ENCODE peak calls at places on chromosome 14, in seven cellular contexts. One of them, this sample, is unnamed.

GRCh38 chr14:64289571-64289970 is 4.6 kb downstream of the ESR2 start:
- DNase-seq in lower leg skin: no peak
- DNase-seq in brain microvascular endothelial cell: no peak
- DNase-seq in pancreas: no peak
- DNase-seq in OCI-LY7: no peak
- DNase-seq in astrocyte of the spinal cord: no peak
- DNase-seq in fibroblast of lung: no peak
- DNase-seq in this sample: no peak

GRCh38 chr14:103899316-103899715 is 28.9 kb upstream of the TDRD9 start:
- DNase-seq in brain microvascular endothelial cell: no peak
- DNase-seq in fibroblast of lung: no peak
- DNase-seq in OCI-LY7: peak
- DNase-seq in astrocyte of the spinal cord: no peak
- DNase-seq in pancreas: no peak
- DNase-seq in lower leg skin: no peak
- DNase-seq in this sample: no peak

GRCh38 chr14:65352964-65353530 is 59.5 kb upstream of the FUT8 start:
- DNase-seq in brain microvascular endothelial cell: no peak
- DNase-seq in OCI-LY7: peak
- DNase-seq in pancreas: no peak
- DNase-seq in lower leg skin: peak
- DNase-seq in astrocyte of the spinal cord: no peak
- DNase-seq in fibroblast of lung: no peak
- DNase-seq in this sample: no peak

GRCh38 chr14:21233457-21234076 is 35.7 kb downstream of the HNRNPC start:
- DNase-seq in brain microvascular endothelial cell: no peak
- DNase-seq in OCI-LY7: peak
- DNase-seq in pancreas: no peak
- DNase-seq in lower leg skin: no peak
- DNase-seq in fibroblast of lung: no peak
- DNase-seq in astrocyte of the spinal cord: no peak
- DNase-seq in this sample: no peak

GRCh38 chr14:106436310-106436905 is 910.0 kb downstream of the TMEM121 start:
- DNase-seq in brain microvascular endothelial cell: no peak
- DNase-seq in OCI-LY7: peak
- DNase-seq in fibroblast of lung: no peak
- DNase-seq in astrocyte of the spinal cord: no peak
- DNase-seq in lower leg skin: no peak
- DNase-seq in pancreas: no peak
- DNase-seq in this sample: no peak

GRCh38 chr14:81219821-81220487 is 805 bp downstream of the GTF2A1 start:
- DNase-seq in pancreas: peak
- DNase-seq in OCI-LY7: peak
- DNase-seq in fibroblast of lung: peak
- DNase-seq in astrocyte of the spinal cord: no peak
- DNase-seq in lower leg skin: peak
- DNase-seq in brain microvascular endothelial cell: peak
- DNase-seq in this sample: peak

GRCh38 chr14:90419200-90419599 is 22.4 kb downstream of the CALM1 start:
- DNase-seq in fibroblast of lung: peak
- DNase-seq in brain microvascular endothelial cell: peak
- DNase-seq in astrocyte of the spinal cord: peak
- DNase-seq in OCI-LY7: no peak
- DNase-seq in lower leg skin: peak
- DNase-seq in pancreas: no peak
- DNase-seq in this sample: peak

GRCh38 chr14:75184447-75184846 is 8.0 kb upstream of the TMED10 start:
- DNase-seq in fibroblast of lung: peak
- DNase-seq in brain microvascular endothelial cell: no peak
- DNase-seq in OCI-LY7: no peak
- DNase-seq in astrocyte of the spinal cord: peak
- DNase-seq in pancreas: no peak
- DNase-seq in lower leg skin: no peak
- DNase-seq in this sample: peak

GRCh38 chr14:65832431-65833253 is 420.1 kb downstream of the FUT8 start:
- DNase-seq in OCI-LY7: peak
- DNase-seq in lower leg skin: peak
- DNase-seq in brain microvascular endothelial cell: peak
- DNase-seq in fibroblast of lung: peak
- DNase-seq in astrocyte of the spinal cord: peak
- DNase-seq in pancreas: no peak
- DNase-seq in this sample: no peak

GRCh38 chr14:104130974-104131651 is 7.3 kb upstream of the KIF26A start:
- DNase-seq in brain microvascular endothelial cell: no peak
- DNase-seq in fibroblast of lung: no peak
- DNase-seq in lower leg skin: peak
- DNase-seq in astrocyte of the spinal cord: no peak
- DNase-seq in OCI-LY7: peak
- DNase-seq in pancreas: peak
- DNase-seq in this sample: peak

GRCh38 chr14:31297701-31298344 is 90.2 kb upstream of the HECTD1 start:
- DNase-seq in fibroblast of lung: peak
- DNase-seq in brain microvascular endothelial cell: no peak
- DNase-seq in astrocyte of the spinal cord: peak
- DNase-seq in pancreas: no peak
- DNase-seq in lower leg skin: no peak
- DNase-seq in OCI-LY7: no peak
- DNase-seq in this sample: peak

GRCh38 chr14:90732723-90733122 is 83.5 kb downstream of the TTC7B start:
- DNase-seq in fibroblast of lung: no peak
- DNase-seq in brain microvascular endothelial cell: no peak
- DNase-seq in OCI-LY7: no peak
- DNase-seq in pancreas: no peak
- DNase-seq in lower leg skin: no peak
- DNase-seq in astrocyte of the spinal cord: no peak
- DNase-seq in this sample: no peak

GRCh38 chr14:104635717-104636116 is 31.1 kb upstream of the TMEM179 start:
- DNase-seq in fibroblast of lung: no peak
- DNase-seq in brain microvascular endothelial cell: no peak
- DNase-seq in OCI-LY7: no peak
- DNase-seq in lower leg skin: peak
- DNase-seq in pancreas: no peak
- DNase-seq in astrocyte of the spinal cord: no peak
- DNase-seq in this sample: no peak

GRCh38 chr14:49995162-49995561 is 102.3 kb downstream of the ARF6 start:
- DNase-seq in pancreas: no peak
- DNase-seq in OCI-LY7: no peak
- DNase-seq in lower leg skin: no peak
- DNase-seq in fibroblast of lung: peak
- DNase-seq in astrocyte of the spinal cord: no peak
- DNase-seq in brain microvascular endothelial cell: no peak
- DNase-seq in this sample: no peak

GRCh38 chr14:89429206-89430091 is 12.4 kb upstream of the FOXN3 start:
- DNase-seq in lower leg skin: no peak
- DNase-seq in brain microvascular endothelial cell: no peak
- DNase-seq in astrocyte of the spinal cord: peak
- DNase-seq in fibroblast of lung: peak
- DNase-seq in pancreas: no peak
- DNase-seq in OCI-LY7: peak
- DNase-seq in this sample: peak

GRCh38 chr14:88553886-88554457 is 835 bp downstream of the PTPN21 start:
- DNase-seq in brain microvascular endothelial cell: no peak
- DNase-seq in pancreas: no peak
- DNase-seq in OCI-LY7: no peak
- DNase-seq in astrocyte of the spinal cord: peak
- DNase-seq in fibroblast of lung: peak
- DNase-seq in lower leg skin: no peak
- DNase-seq in this sample: peak

GRCh38 chr14:73465833-73466532 is 7.6 kb upstream of the NUMB start:
- DNase-seq in pancreas: no peak
- DNase-seq in brain microvascular endothelial cell: no peak
- DNase-seq in astrocyte of the spinal cord: no peak
- DNase-seq in lower leg skin: peak
- DNase-seq in OCI-LY7: no peak
- DNase-seq in fibroblast of lung: no peak
- DNase-seq in this sample: no peak

GRCh38 chr14:22438742-22439141 is 150.3 kb downstream of the DAD1 start:
- DNase-seq in pancreas: no peak
- DNase-seq in fibroblast of lung: no peak
- DNase-seq in OCI-LY7: no peak
- DNase-seq in astrocyte of the spinal cord: no peak
- DNase-seq in lower leg skin: no peak
- DNase-seq in brain microvascular endothelial cell: no peak
- DNase-seq in this sample: no peak

GRCh38 chr14:61876362-61877049 is 114.3 kb downstream of the SNAPC1 start:
- DNase-seq in pancreas: no peak
- DNase-seq in lower leg skin: no peak
- DNase-seq in fibroblast of lung: no peak
- DNase-seq in OCI-LY7: no peak
- DNase-seq in astrocyte of the spinal cord: no peak
- DNase-seq in brain microvascular endothelial cell: no peak
- DNase-seq in this sample: no peak

GRCh38 chr14:67821121-67821520 is 1.5 kb downstream of the RAD51B start:
- DNase-seq in astrocyte of the spinal cord: no peak
- DNase-seq in lower leg skin: no peak
- DNase-seq in fibroblast of lung: no peak
- DNase-seq in OCI-LY7: no peak
- DNase-seq in brain microvascular endothelial cell: no peak
- DNase-seq in pancreas: no peak
- DNase-seq in this sample: no peak
- H3K4me3 ChIP-seq in astrocyte of the spinal cord: no peak
- H3K4me3 ChIP-seq in lower leg skin: no peak
- H3K4me3 ChIP-seq in fibroblast of lung: no peak
- H3K4me3 ChIP-seq in OCI-LY7: peak
- H3K4me3 ChIP-seq in brain microvascular endothelial cell: no peak
- H3K4me3 ChIP-seq in pancreas: no peak
- H3K4me3 ChIP-seq in this sample: no peak

GRCh38 chr14:69299286-69300035 is 39.5 kb downstream of the GALNT16 start:
- DNase-seq in fibroblast of lung: no peak
- DNase-seq in lower leg skin: peak
- DNase-seq in pancreas: no peak
- DNase-seq in brain microvascular endothelial cell: no peak
- DNase-seq in astrocyte of the spinal cord: no peak
- DNase-seq in OCI-LY7: peak
- DNase-seq in this sample: no peak
- TF ChIP-seq CTCF in fibroblast of lung: no peak
- TF ChIP-seq CTCF in lower leg skin: no peak
- TF ChIP-seq CTCF in pancreas: no peak
- TF ChIP-seq CTCF in brain microvascular endothelial cell: peak
- TF ChIP-seq CTCF in astrocyte of the spinal cord: peak
- TF ChIP-seq CTCF in OCI-LY7: peak
- TF ChIP-seq CTCF in this sample: peak

GRCh38 chr14:55874785-55875184 is 243.4 kb upstream of the PELI2 start:
- DNase-seq in astrocyte of the spinal cord: no peak
- DNase-seq in lower leg skin: no peak
- DNase-seq in pancreas: no peak
- DNase-seq in brain microvascular endothelial cell: no peak
- DNase-seq in OCI-LY7: no peak
- DNase-seq in fibroblast of lung: no peak
- DNase-seq in this sample: no peak
- H3K4me3 ChIP-seq in astrocyte of the spinal cord: no peak
- H3K4me3 ChIP-seq in lower leg skin: no peak
- H3K4me3 ChIP-seq in pancreas: no peak
- H3K4me3 ChIP-seq in brain microvascular endothelial cell: no peak
- H3K4me3 ChIP-seq in OCI-LY7: no peak
- H3K4me3 ChIP-seq in fibroblast of lung: no peak
- H3K4me3 ChIP-seq in this sample: no peak

GRCh38 chr14:56487761-56488160 is 91.8 kb upstream of the TMEM260 start:
- DNase-seq in astrocyte of the spinal cord: no peak
- DNase-seq in brain microvascular endothelial cell: peak
- DNase-seq in pancreas: no peak
- DNase-seq in fibroblast of lung: peak
- DNase-seq in lower leg skin: no peak
- DNase-seq in OCI-LY7: no peak
- DNase-seq in this sample: peak

GRCh38 chr14:56488306-56488705 is 91.3 kb upstream of the TMEM260 start:
- DNase-seq in pancreas: no peak
- DNase-seq in lower leg skin: no peak
- DNase-seq in fibroblast of lung: no peak
- DNase-seq in brain microvascular endothelial cell: no peak
- DNase-seq in astrocyte of the spinal cord: no peak
- DNase-seq in OCI-LY7: no peak
- DNase-seq in this sample: no peak

GRCh38 chr14:56491299-56492285 is 88.0 kb upstream of the TMEM260 start:
- DNase-seq in brain microvascular endothelial cell: peak
- DNase-seq in OCI-LY7: peak
- DNase-seq in pancreas: no peak
- DNase-seq in astrocyte of the spinal cord: peak
- DNase-seq in lower leg skin: no peak
- DNase-seq in fibroblast of lung: peak
- DNase-seq in this sample: peak

GRCh38 chr14:56490379-56490778 is 89.2 kb upstream of the TMEM260 start:
- DNase-seq in OCI-LY7: peak
- DNase-seq in astrocyte of the spinal cord: peak
- DNase-seq in lower leg skin: no peak
- DNase-seq in fibroblast of lung: peak
- DNase-seq in pancreas: no peak
- DNase-seq in brain microvascular endothelial cell: no peak
- DNase-seq in this sample: no peak

DNA sequence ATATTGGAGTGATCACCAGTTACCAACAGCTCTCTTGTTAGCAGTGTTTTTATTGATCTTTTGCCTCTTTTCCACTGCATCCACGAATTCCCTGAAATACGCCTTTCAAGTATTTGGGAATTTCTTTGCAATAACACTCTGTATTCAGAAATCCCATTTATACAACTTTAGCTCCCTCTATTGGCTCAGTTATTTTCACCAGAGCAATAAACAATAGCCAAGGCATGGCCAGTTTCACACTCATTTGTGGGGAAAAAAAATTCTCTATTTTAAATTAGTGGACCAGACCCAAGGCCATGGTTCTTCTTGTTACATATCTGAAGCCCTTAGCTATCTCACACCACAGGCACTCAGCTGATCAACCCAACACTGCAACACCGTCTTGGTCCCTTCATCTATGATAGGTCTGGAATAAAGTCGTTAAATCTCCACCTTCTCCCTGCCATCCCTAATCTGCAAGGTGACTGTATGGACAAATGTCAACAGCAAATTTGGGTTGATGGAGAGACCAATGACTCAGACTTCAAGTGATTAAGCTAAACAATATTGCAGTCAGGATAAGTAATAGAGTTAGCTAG is 92.4 kb upstream of the TMEM260 start:
- DNase-seq in pancreas: no peak
- DNase-seq in brain microvascular endothelial cell: no peak
- DNase-seq in lower leg skin: no peak
- DNase-seq in OCI-LY7: no peak
- DNase-seq in fibroblast of lung: peak
- DNase-seq in astrocyte of the spinal cord: peak
- DNase-seq in this sample: peak
- TF ChIP-seq CTCF in pancreas: peak
- TF ChIP-seq CTCF in brain microvascular endothelial cell: peak
- TF ChIP-seq CTCF in lower leg skin: no peak
- TF ChIP-seq CTCF in OCI-LY7: peak
- TF ChIP-seq CTCF in fibroblast of lung: peak
- TF ChIP-seq CTCF in astrocyte of the spinal cord: peak
- TF ChIP-seq CTCF in this sample: peak

This sample was measured in foreskin fibroblast.